ENCODE peak calls at places on chromosomes 7 and 10, in five cellular contexts. B is A549, N is HepG2, A is GM12878, P is K562. O is an unnamed sample.
A peak's percentile ranks its signal among the peaks of the same experiment; 100 is the strongest.

GRCh38 chr7:102106625-102107024 is 180.0 kb upstream of the SH2B2 start:
- DNase-seq in B (no peak), N (no peak), A (no peak), P (no peak), O (no peak)

GRCh38 chr10:5604946-5605345 is 61.4 kb downstream of the ASB13 start:
- DNase-seq in B (no peak), N (no peak), A (no peak), P (no peak), O (no peak)

GRCh38 chr10:90675621-90676020 is 182.2 kb downstream of the HTR7 start:
- DNase-seq in B (no peak), N (no peak), A (no peak), P (no peak), O (no peak)

GRCh38 chr7:45695249-45695995 is 121.3 kb downstream of the ADCY1 start:
- DNase-seq in B (no peak), N (no peak), A (no peak), P (no peak), O (no peak)

GRCh38 chr10:11547111-11547625 is 64.3 kb downstream of the USP6NL start:
- DNase-seq in B (no peak), N (peak; percentile 55), A (no peak), P (no peak), O (no peak)

GRCh38 chr10:114507449-114507848 is 103.1 kb upstream of the AFAP1L2 start:
- DNase-seq in B (peak; percentile 48), N (no peak), A (no peak), P (no peak), O (no peak)

GRCh38 chr10:69202332-69202731 is 17.8 kb upstream of the HKDC1 start:
- DNase-seq in B (no peak), N (no peak), A (peak; percentile 39), P (no peak), O (no peak)

GRCh38 chr7:50607524-50608125 is 42.4 kb upstream of the DDC start:
- DNase-seq in B (no peak), N (no peak), A (no peak), P (no peak), O (no peak)

GRCh38 chr7:130409722-130410072 is 29.4 kb downstream of the CPA1 start:
- DNase-seq in B (no peak), N (no peak), A (no peak), P (no peak), O (no peak)

GRCh38 chr10:21976280-21976679 is 27.2 kb downstream of the DNAJC1 start:
- DNase-seq in B (no peak), N (no peak), A (no peak), P (no peak), O (no peak)

GRCh38 chr10:62306663-62307062 is 38.0 kb upstream of the RTKN2 start:
- DNase-seq in B (no peak), N (no peak), A (no peak), P (no peak), O (no peak)

GRCh38 chr10:6201511-6201975 is 1.2 kb upstream of the PFKFB3 start:
- DNase-seq in B (peak; percentile 73), N (peak; percentile 39), A (peak; percentile 63), P (peak; percentile 29), O (no peak)

GRCh38 chr7:33143996-33144718 is 14.8 kb downstream of the BBS9 start:
- DNase-seq in B (no peak), N (peak; percentile 28), A (peak; percentile 31), P (no peak), O (no peak)

GRCh38 chr7:129351320-129351719 is 82.9 kb upstream of the STRIP2 start:
- DNase-seq in B (no peak), N (no peak), A (no peak), P (no peak), O (no peak)

GRCh38 chr10:97849101-97849490 is 547 bp upstream of the GOLGA7B start:
- DNase-seq in B (no peak), N (no peak), A (no peak), P (no peak), O (no peak)
- TF ChIP-seq REST in B (no peak), N (no peak), A (no peak), P (no peak), O (no peak)

GRCh38 chr10:4016214-4016740 is 231.3 kb upstream of the KLF6 start:
- DNase-seq in B (no peak), N (no peak), A (no peak), P (peak; percentile 26), O (no peak)
- TF ChIP-seq REST in B (no peak), N (no peak), A (no peak), P (no peak), O (no peak)

DNA sequence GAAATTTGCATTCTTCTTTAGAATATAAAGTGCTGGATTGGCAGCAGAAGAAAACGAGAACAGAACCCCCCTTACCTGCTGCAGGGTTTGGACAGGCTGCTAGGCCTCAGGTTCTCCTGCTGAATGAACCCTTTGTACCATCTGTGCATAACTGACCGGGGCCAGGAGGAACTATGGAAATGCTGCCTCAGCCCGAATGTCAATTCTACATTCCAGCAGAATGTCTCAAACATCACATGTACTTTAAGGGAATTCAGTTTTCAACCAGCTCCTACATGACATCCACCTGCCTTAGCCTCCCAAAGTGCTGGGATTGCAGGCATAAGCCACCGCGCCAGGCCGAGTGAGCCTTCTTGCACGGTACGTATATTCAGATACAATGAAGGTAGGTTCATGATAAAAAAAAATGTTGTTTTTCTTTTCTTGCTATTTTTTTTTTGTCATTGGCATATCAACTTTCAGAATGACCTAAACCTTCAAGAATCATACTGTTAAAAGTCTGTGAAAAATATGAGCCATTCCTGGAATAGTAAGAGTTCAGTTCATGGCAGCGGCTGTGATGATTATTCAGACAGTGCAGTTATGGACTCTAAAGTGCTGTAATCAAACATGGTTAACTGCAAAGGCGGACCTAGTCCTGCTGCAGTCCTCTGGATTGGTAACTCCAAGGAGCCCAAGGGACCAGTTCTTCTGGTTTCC is 84.4 kb upstream of the TNS3 start:
- DNase-seq in B (no peak), N (peak; percentile 52), A (no peak), P (no peak), O (no peak)
- TF ChIP-seq REST in B (no peak), N (no peak), A (no peak), P (no peak), O (no peak)

GRCh38 chr10:23630880-23631279 is 192.0 kb downstream of the OTUD1 start:
- DNase-seq in B (no peak), N (no peak), A (no peak), P (no peak), O (no peak)
- TF ChIP-seq REST in B (no peak), N (no peak), A (no peak), P (no peak), O (no peak)

DNA sequence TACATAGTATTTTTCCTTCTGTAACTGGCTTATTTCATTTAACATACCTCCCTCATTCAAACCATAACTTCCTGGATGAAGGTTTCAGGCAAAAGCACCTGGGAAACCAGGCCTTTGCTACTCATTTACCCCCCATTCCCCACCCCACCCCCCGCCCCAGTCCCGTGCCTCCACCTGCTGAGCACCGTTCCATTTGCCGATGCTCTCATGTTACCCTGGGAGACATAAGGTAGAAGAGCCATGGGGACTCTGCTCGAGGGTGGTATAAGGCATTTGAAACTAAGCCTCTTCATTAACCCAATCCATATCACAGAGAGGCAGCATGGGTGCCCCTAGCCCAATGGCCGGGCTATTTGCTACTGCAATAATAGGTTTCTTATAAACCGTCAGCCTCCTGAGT is 22.2 kb upstream of the MCM10 start:
- DNase-seq in B (no peak), N (no peak), A (no peak), P (no peak), O (no peak)
- TF ChIP-seq REST in B (no peak), N (no peak), A (no peak), P (no peak), O (no peak)

DNA sequence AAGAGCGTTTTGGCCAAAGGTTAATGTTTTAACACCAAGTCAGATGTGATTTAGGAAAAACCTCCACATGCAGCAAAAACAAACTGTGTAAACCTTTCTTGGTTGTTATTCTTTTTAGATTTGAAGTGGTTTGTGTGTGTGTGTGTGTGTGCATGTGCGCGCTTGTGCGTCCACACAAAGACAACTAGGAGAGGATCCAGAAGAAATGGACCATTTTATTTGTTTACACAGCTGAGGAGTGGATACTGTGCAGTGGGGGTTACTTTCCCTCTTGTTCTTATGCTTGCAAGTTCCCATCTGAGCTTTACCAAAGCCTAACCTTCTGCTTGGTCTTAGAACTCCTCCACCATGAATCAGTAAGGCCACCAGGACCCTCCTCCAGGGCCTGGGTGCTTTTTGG is 20.0 kb downstream of the TCF7L2 start:
- DNase-seq in B (no peak), N (no peak), A (no peak), P (no peak), O (no peak)
- TF ChIP-seq REST in B (no peak), N (no peak), A (no peak), P (no peak), O (no peak)

GRCh38 chr10:60235001-60235400 is 154.7 kb downstream of the ANK3 start:
- DNase-seq in B (no peak), N (no peak), A (no peak), P (no peak), O (no peak)
- TF ChIP-seq REST in B (no peak), N (no peak), A (no peak), P (no peak), O (no peak)

DNA sequence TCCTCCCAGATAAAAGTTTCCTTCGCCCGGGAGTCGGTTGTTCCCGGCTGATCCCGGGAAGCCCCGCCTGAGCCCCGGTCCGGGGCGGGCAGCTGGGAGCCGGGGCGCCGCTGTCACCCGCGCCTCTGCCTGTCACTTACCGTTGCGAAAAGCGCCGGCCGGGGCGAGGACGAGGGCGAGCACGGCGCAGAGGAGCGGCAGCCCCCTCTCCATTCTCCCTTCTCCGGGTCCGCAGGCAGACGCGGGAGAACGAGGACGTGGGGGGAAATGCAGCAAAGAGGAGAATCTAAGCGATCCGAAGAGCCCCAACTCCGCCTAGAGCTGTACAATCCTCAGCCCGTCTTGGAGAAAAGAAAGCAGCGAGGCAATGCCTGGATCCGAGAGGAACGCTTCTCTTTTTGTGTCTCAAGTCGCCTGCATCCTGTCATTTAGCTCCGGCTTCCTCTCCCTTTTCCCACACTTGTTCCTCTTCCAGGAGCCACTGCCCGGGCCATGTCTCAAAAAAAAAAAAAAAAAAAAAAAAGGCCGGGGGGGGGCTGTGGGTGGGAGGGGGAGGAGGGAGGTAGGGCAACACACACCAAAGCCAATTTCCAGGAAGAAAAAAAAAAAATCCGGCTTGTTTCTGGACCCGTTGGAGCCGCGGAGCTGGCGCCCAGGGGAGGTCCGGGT is at the start of gene NRP1:
- DNase-seq in B (peak; percentile 89), N (no peak), A (no peak), P (no peak), O (no peak)
- TF ChIP-seq REST in B (no peak), N (no peak), A (no peak), P (no peak), O (no peak)

O was measured in Panc1.